ENCODE peak calls at places on chromosomes 12 and 14, in five cellular contexts. One of them, this sample, is unnamed.

GRCh38 chr14:92315050-92315785 is 7.7 kb upstream of the SLC24A4 start:
- DNase-seq in IMR-90: no peak
- DNase-seq in mesendoderm: no peak
- DNase-seq in neuronal stem cell: no peak
- DNase-seq in H1: no peak
- DNase-seq in this sample: no peak

GRCh38 chr12:129605666-129606065 is 298.2 kb downstream of the TMEM132D start:
- DNase-seq in H1: no peak
- DNase-seq in neuronal stem cell: no peak
- DNase-seq in mesendoderm: no peak
- DNase-seq in IMR-90: no peak
- DNase-seq in this sample: no peak

GRCh38 chr12:68119724-68120211 is 39.8 kb downstream of the IFNG start:
- DNase-seq in IMR-90: no peak
- DNase-seq in neuronal stem cell: no peak
- DNase-seq in H1: no peak
- DNase-seq in mesendoderm: no peak
- DNase-seq in this sample: no peak

GRCh38 chr12:6962285-6963015 is 8.0 kb downstream of the PHB2 start:
- DNase-seq in IMR-90: no peak
- DNase-seq in neuronal stem cell: no peak
- DNase-seq in mesendoderm: peak; percentile 64
- DNase-seq in H1: peak; percentile 82
- DNase-seq in this sample: peak; percentile 90

GRCh38 chr12:39617887-39618286 is 1.7 kb downstream of the ABCD2 start:
- DNase-seq in mesendoderm: no peak
- DNase-seq in H1: no peak
- DNase-seq in neuronal stem cell: no peak
- DNase-seq in IMR-90: no peak
- DNase-seq in this sample: no peak

GRCh38 chr12:64696065-64696741 is 63.0 kb downstream of the GNS start:
- DNase-seq in mesendoderm: no peak
- DNase-seq in H1: no peak
- DNase-seq in IMR-90: peak; percentile 43
- DNase-seq in neuronal stem cell: peak; percentile 18
- DNase-seq in this sample: no peak

GRCh38 chr12:6639151-6639773 is 3.5 kb upstream of the LPAR5 start:
- DNase-seq in IMR-90: no peak
- DNase-seq in mesendoderm: no peak
- DNase-seq in H1: no peak
- DNase-seq in neuronal stem cell: no peak
- DNase-seq in this sample: no peak

GRCh38 chr12:40336573-40337199 is 111.9 kb downstream of the LRRK2 start:
- DNase-seq in H1: no peak
- DNase-seq in neuronal stem cell: no peak
- DNase-seq in IMR-90: peak; percentile 5
- DNase-seq in mesendoderm: no peak
- DNase-seq in this sample: peak; percentile 46

GRCh38 chr12:108193493-108193892 is 64.4 kb downstream of the WSCD2 start:
- DNase-seq in neuronal stem cell: no peak
- DNase-seq in H1: no peak
- DNase-seq in IMR-90: no peak
- DNase-seq in mesendoderm: no peak
- DNase-seq in this sample: no peak

GRCh38 chr12:66979270-66979669 is 289.9 kb upstream of the CAND1 start:
- DNase-seq in H1: no peak
- DNase-seq in IMR-90: no peak
- DNase-seq in neuronal stem cell: no peak
- DNase-seq in mesendoderm: no peak
- DNase-seq in this sample: no peak

GRCh38 chr14:95564060-95564459 is 29.2 kb downstream of the GLRX5 start:
- DNase-seq in IMR-90: peak; percentile 18
- DNase-seq in neuronal stem cell: no peak
- DNase-seq in mesendoderm: no peak
- DNase-seq in H1: no peak
- DNase-seq in this sample: no peak

GRCh38 chr12:78209851-78210493 is 379.3 kb downstream of the NAV3 start:
- DNase-seq in IMR-90: peak; percentile 21
- DNase-seq in mesendoderm: no peak
- DNase-seq in neuronal stem cell: no peak
- DNase-seq in H1: no peak
- DNase-seq in this sample: no peak

GRCh38 chr12:119025786-119026185 is 44.4 kb downstream of the SRRM4 start:
- DNase-seq in mesendoderm: no peak
- DNase-seq in neuronal stem cell: no peak
- DNase-seq in IMR-90: no peak
- DNase-seq in H1: no peak
- DNase-seq in this sample: no peak

GRCh38 chr12:32532415-32532814 is 133.1 kb downstream of the FGD4 start:
- DNase-seq in mesendoderm: no peak
- DNase-seq in IMR-90: no peak
- DNase-seq in neuronal stem cell: no peak
- DNase-seq in H1: no peak
- DNase-seq in this sample: no peak

GRCh38 chr12:106070147-106070546 is 68.6 kb downstream of the NUAK1 start:
- DNase-seq in neuronal stem cell: no peak
- DNase-seq in IMR-90: no peak
- DNase-seq in H1: no peak
- DNase-seq in mesendoderm: no peak
- DNase-seq in this sample: no peak

GRCh38 chr12:26798013-26798412 is 35.0 kb downstream of the ITPR2 start:
- DNase-seq in mesendoderm: no peak
- DNase-seq in IMR-90: peak; percentile 92
- DNase-seq in neuronal stem cell: no peak
- DNase-seq in H1: no peak
- DNase-seq in this sample: no peak

GRCh38 chr12:33724867-33725266 is 285.2 kb upstream of the SYT10 start:
- DNase-seq in neuronal stem cell: no peak
- DNase-seq in mesendoderm: no peak
- DNase-seq in IMR-90: no peak
- DNase-seq in H1: no peak
- DNase-seq in this sample: no peak

GRCh38 chr12:52600475-52600874 is 788 bp downstream of the KRT72 start:
- DNase-seq in neuronal stem cell: no peak
- DNase-seq in IMR-90: no peak
- DNase-seq in H1: no peak
- DNase-seq in mesendoderm: no peak
- DNase-seq in this sample: no peak

GRCh38 chr14:71271166-71271945 is 364.1 kb downstream of the PCNX1 start:
- DNase-seq in mesendoderm: no peak
- DNase-seq in H1: no peak
- DNase-seq in IMR-90: no peak
- DNase-seq in neuronal stem cell: no peak
- DNase-seq in this sample: no peak

GRCh38 chr12:29073631-29074239 is 75.3 kb upstream of the FAR2 start:
- DNase-seq in IMR-90: peak; percentile 49
- DNase-seq in mesendoderm: peak; percentile 57
- DNase-seq in H1: no peak
- DNase-seq in neuronal stem cell: no peak
- DNase-seq in this sample: peak; percentile 6

GRCh38 chr12:26651566-26652188 is 181.3 kb downstream of the ITPR2 start:
- DNase-seq in IMR-90: peak; percentile 88
- DNase-seq in H1: peak; percentile 93
- DNase-seq in neuronal stem cell: peak; percentile 56
- DNase-seq in mesendoderm: peak; percentile 88
- DNase-seq in this sample: peak; percentile 90

GRCh38 chr14:95471526-95472304 is 44.7 kb downstream of the SYNE3 start:
- DNase-seq in IMR-90: no peak
- DNase-seq in mesendoderm: no peak
- DNase-seq in H1: no peak
- DNase-seq in neuronal stem cell: no peak
- DNase-seq in this sample: no peak

GRCh38 chr12:109542014-109542413 is 31.3 kb downstream of the MMAB start:
- DNase-seq in neuronal stem cell: no peak
- DNase-seq in IMR-90: peak; percentile 66
- DNase-seq in H1: no peak
- DNase-seq in mesendoderm: peak; percentile 67
- DNase-seq in this sample: no peak

GRCh38 chr12:50242751-50243191 is 40.5 kb downstream of the LIMA1 start:
- DNase-seq in IMR-90: peak; percentile 83
- DNase-seq in H1: no peak
- DNase-seq in mesendoderm: no peak
- DNase-seq in neuronal stem cell: no peak
- DNase-seq in this sample: peak; percentile 91

GRCh38 chr12:34124608-34125007 is 102.3 kb downstream of the ALG10 start:
- DNase-seq in IMR-90: no peak
- DNase-seq in H1: no peak
- DNase-seq in neuronal stem cell: no peak
- DNase-seq in mesendoderm: no peak
- DNase-seq in this sample: no peak

GRCh38 chr14:33691907-33692306 is 259.0 kb downstream of the EGLN3 start:
- DNase-seq in IMR-90: no peak
- DNase-seq in neuronal stem cell: no peak
- DNase-seq in mesendoderm: no peak
- DNase-seq in H1: no peak
- DNase-seq in this sample: peak; percentile 68

GRCh38 chr12:65911321-65911720 is 87.0 kb downstream of the HMGA2 start:
- DNase-seq in neuronal stem cell: no peak
- DNase-seq in mesendoderm: no peak
- DNase-seq in IMR-90: peak; percentile 53
- DNase-seq in H1: no peak
- DNase-seq in this sample: no peak

GRCh38 chr12:52049286-52049685 is 2.0 kb upstream of the NR4A1 start:
- DNase-seq in H1: no peak
- DNase-seq in neuronal stem cell: no peak
- DNase-seq in IMR-90: no peak
- DNase-seq in mesendoderm: no peak
- DNase-seq in this sample: no peak

GRCh38 chr14:53978194-53978593 is 21.6 kb upstream of the BMP4 start:
- DNase-seq in IMR-90: no peak
- DNase-seq in neuronal stem cell: no peak
- DNase-seq in H1: no peak
- DNase-seq in mesendoderm: no peak
- DNase-seq in this sample: no peak

GRCh38 chr14:53983112-53983511 is 26.5 kb upstream of the BMP4 start:
- DNase-seq in H1: no peak
- DNase-seq in neuronal stem cell: no peak
- DNase-seq in IMR-90: no peak
- DNase-seq in mesendoderm: no peak
- DNase-seq in this sample: no peak

GRCh38 chr14:53979141-53979673 is 22.6 kb upstream of the BMP4 start:
- DNase-seq in IMR-90: no peak
- DNase-seq in neuronal stem cell: peak; percentile 20
- DNase-seq in mesendoderm: peak; percentile 92
- DNase-seq in H1: no peak
- DNase-seq in this sample: no peak

GRCh38 chr14:53982546-53982945 is 25.9 kb upstream of the BMP4 start:
- DNase-seq in IMR-90: no peak
- DNase-seq in mesendoderm: no peak
- DNase-seq in neuronal stem cell: no peak
- DNase-seq in H1: no peak
- DNase-seq in this sample: no peak

DNA sequence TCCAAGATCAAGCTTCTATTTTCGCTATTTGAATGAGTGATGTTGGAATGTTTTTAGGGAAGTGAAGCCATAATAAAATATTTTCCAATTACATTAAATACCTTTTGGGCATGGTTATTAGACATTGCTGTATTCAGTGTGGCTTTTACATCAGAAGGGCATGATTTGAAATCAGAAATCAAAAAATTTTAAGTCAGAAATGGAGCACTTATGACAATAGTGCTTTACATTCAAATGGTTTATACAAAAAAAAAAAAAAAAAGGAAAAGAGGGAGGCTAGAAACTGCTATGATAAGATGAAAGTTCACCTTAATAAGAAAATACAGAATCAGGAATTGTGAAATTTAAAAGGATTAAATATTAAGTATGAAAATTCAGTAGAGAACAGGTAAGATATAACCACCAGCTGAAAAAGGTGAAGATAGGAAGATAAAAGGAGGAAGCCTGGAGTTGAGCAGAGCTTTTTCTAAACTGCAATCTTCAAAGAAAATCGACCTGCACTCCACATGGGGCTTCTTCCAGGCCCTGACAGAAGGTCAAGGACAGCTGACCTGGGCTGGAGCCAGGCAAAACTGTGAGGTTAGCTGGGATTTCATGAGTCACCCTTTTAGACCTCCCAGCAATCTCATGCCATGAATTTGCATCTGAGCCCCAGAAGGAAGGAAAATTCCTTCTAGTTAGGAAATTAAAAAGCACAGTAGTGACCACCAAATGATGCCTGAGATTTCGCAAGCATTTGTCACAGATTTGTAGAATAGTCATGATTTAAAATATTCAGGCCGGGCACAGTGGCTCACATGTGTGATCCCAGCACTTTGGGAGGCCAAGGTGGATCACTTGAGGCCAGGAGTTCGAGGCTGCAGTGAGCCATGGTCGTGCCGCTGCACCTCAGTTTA is 23.4 kb upstream of the BMP4 start:
- DNase-seq in H1: no peak
- DNase-seq in neuronal stem cell: no peak
- DNase-seq in mesendoderm: peak; percentile 96
- DNase-seq in IMR-90: peak; percentile 60
- DNase-seq in this sample: peak; percentile 17
- H3K79me1 ChIP-seq in H1: no peaks in the 10 kb centered on the region
- H3K79me1 ChIP-seq in neuronal stem cell: peaks cover 2% of the 10 kb centered on the region
- H3K79me1 ChIP-seq in mesendoderm: no peaks in the 10 kb centered on the region
- H3K79me1 ChIP-seq in IMR-90: no peaks in the 10 kb centered on the region
- H3K79me1 ChIP-seq in this sample: peaks cover 2% of the 10 kb centered on the region

GRCh38 chr14:74296037-74296467 is 6.7 kb downstream of the ABCD4 start:
- DNase-seq in mesendoderm: no peak
- DNase-seq in IMR-90: no peak
- DNase-seq in neuronal stem cell: no peak
- DNase-seq in H1: no peak
- DNase-seq in this sample: no peak

GRCh38 chr14:74289801-74290200 is 12.9 kb downstream of the ABCD4 start:
- DNase-seq in mesendoderm: no peak
- DNase-seq in neuronal stem cell: no peak
- DNase-seq in IMR-90: no peak
- DNase-seq in H1: no peak
- DNase-seq in this sample: no peak

GRCh38 chr14:74290415-74290814 is 12.3 kb downstream of the ABCD4 start:
- DNase-seq in mesendoderm: peak; percentile 67
- DNase-seq in neuronal stem cell: no peak
- DNase-seq in IMR-90: peak; percentile 19
- DNase-seq in H1: no peak
- DNase-seq in this sample: no peak

GRCh38 chr14:74292061-74292460 is 10.7 kb downstream of the ABCD4 start:
- DNase-seq in H1: no peak
- DNase-seq in mesendoderm: no peak
- DNase-seq in IMR-90: no peak
- DNase-seq in neuronal stem cell: no peak
- DNase-seq in this sample: no peak

GRCh38 chr14:74293621-74294020 is 9.1 kb downstream of the ABCD4 start:
- DNase-seq in IMR-90: no peak
- DNase-seq in neuronal stem cell: no peak
- DNase-seq in H1: no peak
- DNase-seq in mesendoderm: no peak
- DNase-seq in this sample: no peak
- H3K79me1 ChIP-seq in IMR-90: peaks cover 41% of the 10 kb centered on the region
- H3K79me1 ChIP-seq in neuronal stem cell: peaks cover 14% of the 10 kb centered on the region
- H3K79me1 ChIP-seq in H1: peaks cover 15% of the 10 kb centered on the region
- H3K79me1 ChIP-seq in mesendoderm: peaks cover 22% of the 10 kb centered on the region
- H3K79me1 ChIP-seq in this sample: no peaks in the 10 kb centered on the region

GRCh38 chr14:104781271-104782077 is 14.1 kb downstream of the AKT1 start:
- DNase-seq in neuronal stem cell: no peak
- DNase-seq in IMR-90: no peak
- DNase-seq in mesendoderm: no peak
- DNase-seq in H1: no peak
- DNase-seq in this sample: no peak
- H3K79me1 ChIP-seq in neuronal stem cell: peaks cover 21% of the 10 kb centered on the region
- H3K79me1 ChIP-seq in IMR-90: peaks cover 45% of the 10 kb centered on the region
- H3K79me1 ChIP-seq in mesendoderm: no peaks in the 10 kb centered on the region
- H3K79me1 ChIP-seq in H1: no peaks in the 10 kb centered on the region
- H3K79me1 ChIP-seq in this sample: no peaks in the 10 kb centered on the region

GRCh38 chr12:95554532-95555071 is 3.3 kb upstream of the USP44 start:
- DNase-seq in IMR-90: no peak
- DNase-seq in neuronal stem cell: no peak
- DNase-seq in mesendoderm: no peak
- DNase-seq in H1: no peak
- DNase-seq in this sample: no peak
- H3K79me1 ChIP-seq in IMR-90: no peaks in the 10 kb centered on the region
- H3K79me1 ChIP-seq in neuronal stem cell: no peaks in the 10 kb centered on the region
- H3K79me1 ChIP-seq in mesendoderm: no peaks in the 10 kb centered on the region
- H3K79me1 ChIP-seq in H1: no peaks in the 10 kb centered on the region
- H3K79me1 ChIP-seq in this sample: no peaks in the 10 kb centered on the region

This sample was measured in trophoblast cell.